ENCODE peak calls at places on chromosomes 12 and 14, in six cellular contexts. One of them, this sample, is unnamed.

GRCh38 chr12:22797686-22798085 is 172.7 kb downstream of the ETNK1 start:
- DNase-seq in endothelial cell of umbilical vein: no peak
- DNase-seq in uterus: no peak
- DNase-seq in AG04450: no peak
- DNase-seq in IMR-90: no peak
- DNase-seq in neural crest cell: no peak
- DNase-seq in this sample: no peak

GRCh38 chr12:6809056-6809455 is 12.6 kb upstream of the GPR162 start:
- DNase-seq in neural crest cell: no peak
- DNase-seq in IMR-90: no peak
- DNase-seq in uterus: no peak
- DNase-seq in AG04450: no peak
- DNase-seq in endothelial cell of umbilical vein: no peak
- DNase-seq in this sample: no peak

GRCh38 chr12:122960193-122960569 is 6.1 kb downstream of the ABCB9 start:
- DNase-seq in endothelial cell of umbilical vein: no peak
- DNase-seq in neural crest cell: no peak
- DNase-seq in IMR-90: no peak
- DNase-seq in AG04450: no peak
- DNase-seq in uterus: no peak
- DNase-seq in this sample: no peak

GRCh38 chr12:18895946-18896345 is 158.0 kb downstream of the CAPZA3 start:
- DNase-seq in uterus: no peak
- DNase-seq in endothelial cell of umbilical vein: no peak
- DNase-seq in AG04450: no peak
- DNase-seq in IMR-90: no peak
- DNase-seq in neural crest cell: peak
- DNase-seq in this sample: no peak

GRCh38 chr14:23361320-23361719 is 3.7 kb downstream of the EFS start:
- DNase-seq in endothelial cell of umbilical vein: no peak
- DNase-seq in neural crest cell: no peak
- DNase-seq in uterus: no peak
- DNase-seq in IMR-90: peak
- DNase-seq in AG04450: no peak
- DNase-seq in this sample: peak

GRCh38 chr14:55138091-55138490 is 9.0 kb downstream of the LGALS3 start:
- DNase-seq in AG04450: no peak
- DNase-seq in neural crest cell: no peak
- DNase-seq in IMR-90: no peak
- DNase-seq in uterus: no peak
- DNase-seq in endothelial cell of umbilical vein: no peak
- DNase-seq in this sample: no peak

GRCh38 chr12:49648722-49649032 is 25.3 kb downstream of the PRPF40B start:
- DNase-seq in neural crest cell: no peak
- DNase-seq in IMR-90: no peak
- DNase-seq in uterus: no peak
- DNase-seq in AG04450: no peak
- DNase-seq in endothelial cell of umbilical vein: no peak
- DNase-seq in this sample: no peak

GRCh38 chr14:53109028-53109687 is 44.0 kb downstream of the DDHD1 start:
- DNase-seq in endothelial cell of umbilical vein: peak
- DNase-seq in AG04450: no peak
- DNase-seq in neural crest cell: no peak
- DNase-seq in IMR-90: no peak
- DNase-seq in uterus: no peak
- DNase-seq in this sample: no peak

GRCh38 chr12:50927766-50928224 is 24.5 kb upstream of the HIGD1C start:
- DNase-seq in uterus: no peak
- DNase-seq in endothelial cell of umbilical vein: no peak
- DNase-seq in IMR-90: no peak
- DNase-seq in neural crest cell: no peak
- DNase-seq in AG04450: no peak
- DNase-seq in this sample: no peak

GRCh38 chr14:30058401-30058800 is 130.8 kb upstream of the PRKD1 start:
- DNase-seq in AG04450: no peak
- DNase-seq in endothelial cell of umbilical vein: no peak
- DNase-seq in uterus: no peak
- DNase-seq in IMR-90: peak
- DNase-seq in neural crest cell: no peak
- DNase-seq in this sample: peak

GRCh38 chr12:123200414-123200813 is 32.5 kb downstream of the MPHOSPH9 start:
- DNase-seq in endothelial cell of umbilical vein: no peak
- DNase-seq in IMR-90: no peak
- DNase-seq in uterus: no peak
- DNase-seq in AG04450: no peak
- DNase-seq in neural crest cell: no peak
- DNase-seq in this sample: no peak

GRCh38 chr12:78085562-78086182 is 255.0 kb downstream of the NAV3 start:
- DNase-seq in neural crest cell: no peak
- DNase-seq in AG04450: peak
- DNase-seq in uterus: no peak
- DNase-seq in IMR-90: peak
- DNase-seq in endothelial cell of umbilical vein: no peak
- DNase-seq in this sample: peak

GRCh38 chr14:74955229-74955999 is at the start of gene PGF:
- DNase-seq in IMR-90: no peak
- DNase-seq in neural crest cell: peak
- DNase-seq in AG04450: no peak
- DNase-seq in uterus: peak
- DNase-seq in endothelial cell of umbilical vein: peak
- DNase-seq in this sample: peak

GRCh38 chr12:120647375-120647755 is 6.9 kb downstream of the CABP1 start:
- DNase-seq in neural crest cell: no peak
- DNase-seq in IMR-90: no peak
- DNase-seq in endothelial cell of umbilical vein: no peak
- DNase-seq in uterus: no peak
- DNase-seq in AG04450: no peak
- DNase-seq in this sample: no peak

GRCh38 chr12:57864811-57865751 is 18.6 kb upstream of the CTDSP2 start:
- DNase-seq in AG04450: no peak
- DNase-seq in uterus: peak
- DNase-seq in neural crest cell: peak
- DNase-seq in IMR-90: peak
- DNase-seq in endothelial cell of umbilical vein: peak
- DNase-seq in this sample: peak

GRCh38 chr12:65536876-65537661 is 258.6 kb downstream of the MSRB3 start:
- DNase-seq in endothelial cell of umbilical vein: peak
- DNase-seq in AG04450: peak
- DNase-seq in uterus: peak
- DNase-seq in neural crest cell: no peak
- DNase-seq in IMR-90: peak
- DNase-seq in this sample: peak

GRCh38 chr14:23376477-23377200 is at the start of gene CMTM5:
- DNase-seq in endothelial cell of umbilical vein: no peak
- DNase-seq in AG04450: no peak
- DNase-seq in IMR-90: no peak
- DNase-seq in neural crest cell: peak
- DNase-seq in uterus: no peak
- DNase-seq in this sample: no peak

GRCh38 chr12:91274886-91275285 is 92.3 kb upstream of the DCN start:
- DNase-seq in AG04450: peak
- DNase-seq in neural crest cell: no peak
- DNase-seq in endothelial cell of umbilical vein: peak
- DNase-seq in IMR-90: peak
- DNase-seq in uterus: no peak
- DNase-seq in this sample: peak

GRCh38 chr12:119804011-119804641 is 73.0 kb downstream of the CIT start:
- DNase-seq in neural crest cell: peak
- DNase-seq in endothelial cell of umbilical vein: peak
- DNase-seq in IMR-90: peak
- DNase-seq in uterus: no peak
- DNase-seq in AG04450: no peak
- DNase-seq in this sample: peak

GRCh38 chr12:54658306-54659264 is 10.4 kb upstream of the DCD start:
- DNase-seq in AG04450: no peak
- DNase-seq in uterus: no peak
- DNase-seq in endothelial cell of umbilical vein: peak
- DNase-seq in neural crest cell: peak
- DNase-seq in IMR-90: peak
- DNase-seq in this sample: peak

GRCh38 chr14:97206948-97207347 is 409.8 kb downstream of the VRK1 start:
- DNase-seq in AG04450: no peak
- DNase-seq in endothelial cell of umbilical vein: no peak
- DNase-seq in uterus: no peak
- DNase-seq in IMR-90: no peak
- DNase-seq in neural crest cell: no peak
- DNase-seq in this sample: no peak

GRCh38 chr12:130537051-130537450 is 179.0 kb downstream of the RIMBP2 start:
- DNase-seq in uterus: no peak
- DNase-seq in endothelial cell of umbilical vein: no peak
- DNase-seq in neural crest cell: no peak
- DNase-seq in AG04450: no peak
- DNase-seq in IMR-90: no peak
- DNase-seq in this sample: no peak

GRCh38 chr14:20499108-20499507 is 6.2 kb upstream of the RNASE10 start:
- DNase-seq in IMR-90: no peak
- DNase-seq in neural crest cell: no peak
- DNase-seq in uterus: no peak
- DNase-seq in AG04450: no peak
- DNase-seq in endothelial cell of umbilical vein: peak
- DNase-seq in this sample: no peak

GRCh38 chr12:27347779-27348178 is 15.1 kb downstream of the BMAL2 start:
- DNase-seq in uterus: no peak
- DNase-seq in endothelial cell of umbilical vein: no peak
- DNase-seq in AG04450: no peak
- DNase-seq in neural crest cell: no peak
- DNase-seq in IMR-90: no peak
- DNase-seq in this sample: no peak

GRCh38 chr14:73634333-73634833 is 10.4 kb upstream of the DNAL1 start:
- DNase-seq in neural crest cell: peak
- DNase-seq in endothelial cell of umbilical vein: peak
- DNase-seq in uterus: peak
- DNase-seq in IMR-90: no peak
- DNase-seq in AG04450: no peak
- DNase-seq in this sample: peak

DNA sequence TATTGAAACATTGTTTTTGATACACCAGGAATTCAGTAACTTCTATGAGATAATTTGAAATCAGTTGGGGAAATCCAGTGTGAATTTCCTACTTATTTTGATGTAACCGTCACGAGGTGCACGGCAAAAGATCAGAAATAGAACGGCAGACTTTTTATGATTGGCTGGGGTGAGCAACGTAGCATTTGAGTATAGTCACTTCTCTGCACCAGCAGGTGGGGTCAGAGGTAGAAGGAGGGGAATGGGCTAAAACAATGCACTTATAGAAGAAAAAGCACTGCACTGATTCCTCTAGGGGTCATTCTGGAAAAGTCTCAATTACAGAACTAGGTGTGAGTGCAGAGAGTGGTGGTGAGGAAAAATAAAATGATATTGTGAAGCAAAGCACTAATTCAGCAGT is 7.9 kb upstream of the SSPN start:
- DNase-seq in IMR-90: no peak
- DNase-seq in endothelial cell of umbilical vein: no peak
- DNase-seq in uterus: no peak
- DNase-seq in AG04450: no peak
- DNase-seq in neural crest cell: no peak
- DNase-seq in this sample: no peak
- TF ChIP-seq CTCF in IMR-90: no peak
- TF ChIP-seq CTCF in endothelial cell of umbilical vein: no peak
- TF ChIP-seq CTCF in uterus: no peak
- TF ChIP-seq CTCF in AG04450: no peak
- TF ChIP-seq CTCF in neural crest cell: no peak
- TF ChIP-seq CTCF in this sample: no peak

GRCh38 chr12:104656383-104656782 is 199.6 kb downstream of the CHST11 start:
- DNase-seq in IMR-90: no peak
- DNase-seq in uterus: no peak
- DNase-seq in neural crest cell: no peak
- DNase-seq in endothelial cell of umbilical vein: no peak
- DNase-seq in AG04450: no peak
- DNase-seq in this sample: no peak
- TF ChIP-seq CTCF in IMR-90: no peak
- TF ChIP-seq CTCF in uterus: no peak
- TF ChIP-seq CTCF in neural crest cell: no peak
- TF ChIP-seq CTCF in endothelial cell of umbilical vein: no peak
- TF ChIP-seq CTCF in AG04450: no peak
- TF ChIP-seq CTCF in this sample: no peak

GRCh38 chr14:94707494-94707893 is 62.4 kb downstream of the GSC start:
- DNase-seq in IMR-90: no peak
- DNase-seq in neural crest cell: no peak
- DNase-seq in endothelial cell of umbilical vein: no peak
- DNase-seq in uterus: no peak
- DNase-seq in AG04450: no peak
- DNase-seq in this sample: no peak
- TF ChIP-seq CTCF in IMR-90: no peak
- TF ChIP-seq CTCF in neural crest cell: no peak
- TF ChIP-seq CTCF in endothelial cell of umbilical vein: no peak
- TF ChIP-seq CTCF in uterus: no peak
- TF ChIP-seq CTCF in AG04450: peak
- TF ChIP-seq CTCF in this sample: peak

GRCh38 chr14:24941719-24942118 is 108.2 kb downstream of the STXBP6 start:
- DNase-seq in neural crest cell: no peak
- DNase-seq in uterus: no peak
- DNase-seq in endothelial cell of umbilical vein: no peak
- DNase-seq in IMR-90: no peak
- DNase-seq in AG04450: no peak
- DNase-seq in this sample: no peak
- TF ChIP-seq CTCF in neural crest cell: no peak
- TF ChIP-seq CTCF in uterus: no peak
- TF ChIP-seq CTCF in endothelial cell of umbilical vein: no peak
- TF ChIP-seq CTCF in IMR-90: no peak
- TF ChIP-seq CTCF in AG04450: no peak
- TF ChIP-seq CTCF in this sample: no peak

This sample was measured in cardiac fibroblast.